ENCODE peak calls at places on chromosomes 12 and 14, in seven cellular contexts. Q, M, R, B, O, J and X are unnamed samples.

GRCh38 chr12:25493682-25494081 is 59.4 kb downstream of the LMNTD1 start:
- DNase-seq in Q (no peak), M (no peak), R (no peak), B (no peak), O (no peak), J (no peak), X (no peak)

GRCh38 chr12:2752676-2753371 is 41.9 kb upstream of the FKBP4 start:
- DNase-seq in Q (peak), M (peak), R (peak), B (peak), O (peak), J (peak), X (peak)

GRCh38 chr14:71324767-71325272 is 417.6 kb downstream of the PCNX1 start:
- DNase-seq in Q (peak), M (peak), R (no peak), B (peak), O (peak), J (peak), X (no peak)

GRCh38 chr12:42402821-42403411 is 76.9 kb downstream of the PPHLN1 start:
- DNase-seq in Q (no peak), M (no peak), R (no peak), B (no peak), O (no peak), J (no peak), X (no peak)

GRCh38 chr12:124727244-124727673 is 136.4 kb downstream of the SCARB1 start:
- DNase-seq in Q (no peak), M (peak), R (no peak), B (no peak), O (no peak), J (no peak), X (no peak)

GRCh38 chr12:113070117-113070906 is 13.8 kb downstream of the DTX1 start:
- DNase-seq in Q (peak), M (peak), R (no peak), B (peak), O (no peak), J (peak), X (no peak)

GRCh38 chr12:28710882-28711281 is 438.2 kb upstream of the FAR2 start:
- DNase-seq in Q (no peak), M (no peak), R (no peak), B (no peak), O (no peak), J (no peak), X (no peak)

GRCh38 chr12:27898022-27898421 is 74.5 kb downstream of the PTHLH start:
- DNase-seq in Q (no peak), M (no peak), R (no peak), B (no peak), O (no peak), J (no peak), X (no peak)

GRCh38 chr12:53929527-53929926 is 9.1 kb upstream of the HOXC13 start:
- DNase-seq in Q (no peak), M (no peak), R (no peak), B (no peak), O (no peak), J (no peak), X (no peak)

GRCh38 chr12:76944892-76945291 is 66.1 kb upstream of the CSRP2 start:
- DNase-seq in Q (no peak), M (no peak), R (no peak), B (no peak), O (no peak), J (no peak), X (no peak)

GRCh38 chr14:100662850-100663527 is 63.7 kb upstream of the DLK1 start:
- DNase-seq in Q (peak), M (peak), R (peak), B (peak), O (peak), J (peak), X (peak)

GRCh38 chr12:20507061-20507460 is 138.7 kb downstream of the PDE3A start:
- DNase-seq in Q (no peak), M (no peak), R (no peak), B (no peak), O (no peak), J (no peak), X (no peak)

GRCh38 chr14:61562321-61563161 is 132.8 kb upstream of the HIF1A start:
- DNase-seq in Q (no peak), M (no peak), R (no peak), B (no peak), O (no peak), J (no peak), X (no peak)

GRCh38 chr14:79415726-79416125 is 795.6 kb downstream of the DIO2 start:
- DNase-seq in Q (no peak), M (no peak), R (no peak), B (no peak), O (no peak), J (no peak), X (no peak)

GRCh38 chr14:58078471-58078870 is 73.5 kb downstream of the ARMH4 start:
- DNase-seq in Q (no peak), M (no peak), R (no peak), B (no peak), O (no peak), J (no peak), X (no peak)

GRCh38 chr14:80698974-80699373 is 242.6 kb downstream of the CEP128 start:
- DNase-seq in Q (no peak), M (no peak), R (no peak), B (no peak), O (no peak), J (no peak), X (no peak)

GRCh38 chr14:36657409-36658090 is 4.1 kb upstream of the PAX9 start:
- DNase-seq in Q (no peak), M (no peak), R (no peak), B (no peak), O (no peak), J (no peak), X (no peak)

GRCh38 chr12:120979862-120980696 is 1.7 kb downstream of the HNF1A start:
- DNase-seq in Q (no peak), M (no peak), R (no peak), B (no peak), O (no peak), J (no peak), X (no peak)